ENCODE peak calls at places on chromosomes 3 and 15, in four cellular contexts. C, J, S and R are unnamed samples.

GRCh38 chr15:48645558-48646330 is at the start of gene FBN1:
- DNase-seq in C (no peak), J (no peak), S (peak), R (peak)

GRCh38 chr3:52849656-52850055 is 14.8 kb upstream of the MUSTN1 start:
- DNase-seq in C (no peak), J (no peak), S (no peak), R (no peak)

GRCh38 chr15:79091204-79091867 is 756 bp upstream of the RASGRF1 start:
- DNase-seq in C (no peak), J (no peak), S (no peak), R (no peak)

GRCh38 chr3:120850326-120851295 is 57.4 kb upstream of the STXBP5L start:
- DNase-seq in C (no peak), J (no peak), S (no peak), R (peak)

GRCh38 chr15:98561169-98561941 is 87.0 kb upstream of the IGF1R start:
- DNase-seq in C (no peak), J (no peak), S (no peak), R (no peak)

GRCh38 chr3:14523792-14524191 is 16.4 kb downstream of the GRIP2 start:
- DNase-seq in C (no peak), J (no peak), S (no peak), R (no peak)

GRCh38 chr3:9770276-9770812 is 597 bp upstream of the CAMK1 start:
- DNase-seq in C (no peak), J (no peak), S (peak), R (peak)

GRCh38 chr3:10929978-10930620 is 62.4 kb upstream of the SLC6A1 start:
- DNase-seq in C (no peak), J (no peak), S (no peak), R (no peak)

GRCh38 chr3:63096248-63097058 is 181.7 kb upstream of the SYNPR start:
- DNase-seq in C (no peak), J (no peak), S (no peak), R (no peak)

GRCh38 chr3:194225988-194226663 is 90.2 kb downstream of the HES1 start:
- DNase-seq in C (no peak), J (no peak), S (no peak), R (peak)

GRCh38 chr3:85726241-85726640 is 767.5 kb downstream of the CADM2 start:
- DNase-seq in C (no peak), J (no peak), S (no peak), R (no peak)

GRCh38 chr3:133962879-133963278 is 66.8 kb downstream of the SLCO2A1 start:
- DNase-seq in C (no peak), J (no peak), S (no peak), R (no peak)

GRCh38 chr3:47013231-47013630 is 33.8 kb downstream of the NBEAL2 start:
- DNase-seq in C (no peak), J (no peak), S (no peak), R (no peak)

GRCh38 chr3:174218011-174218410 is 641.1 kb upstream of the NAALADL2 start:
- DNase-seq in C (no peak), J (no peak), S (no peak), R (no peak)

GRCh38 chr3:197471221-197472010 is 84.4 kb downstream of the BDH1 start:
- DNase-seq in C (no peak), J (no peak), S (no peak), R (no peak)

GRCh38 chr15:39908186-39908585 is 11.9 kb downstream of the GPR176 start:
- DNase-seq in C (no peak), J (no peak), S (no peak), R (no peak)

GRCh38 chr3:32886296-32886695 is 65.1 kb upstream of the CCR4 start:
- DNase-seq in C (no peak), J (no peak), S (no peak), R (no peak)

GRCh38 chr3:38003817-38004414 is 13.3 kb downstream of the VILL start:
- DNase-seq in C (no peak), J (no peak), S (no peak), R (no peak)

GRCh38 chr3:180690061-180690460 is 10.8 kb upstream of the CCDC39 start:
- DNase-seq in C (no peak), J (no peak), S (no peak), R (no peak)

GRCh38 chr3:144142151-144142855 is 170.7 kb downstream of the DIPK2A start:
- DNase-seq in C (no peak), J (no peak), S (no peak), R (no peak)

GRCh38 chr3:177300039-177300833 is 103.0 kb upstream of the TBL1XR1 start:
- DNase-seq in C (no peak), J (no peak), S (no peak), R (peak)

GRCh38 chr3:36906504-36907149 is 38.2 kb downstream of the TRANK1 start:
- DNase-seq in C (peak), J (no peak), S (no peak), R (no peak)

GRCh38 chr3:105459566-105460290 is 93.0 kb downstream of the ALCAM start:
- DNase-seq in C (no peak), J (no peak), S (no peak), R (no peak)

GRCh38 chr15:78979456-78980320 is 34.8 kb upstream of the CTSH start:
- DNase-seq in C (peak), J (no peak), S (peak), R (peak)

GRCh38 chr15:72092691-72093090 is 25.3 kb downstream of the MYO9A start:
- DNase-seq in C (no peak), J (no peak), S (no peak), R (no peak)

GRCh38 chr3:52056521-52056967 is at the start of gene DUSP7:
- DNase-seq in C (peak), J (peak), S (peak), R (peak)